ENCODE peak calls at places on chromosomes 13 and 19, in five cellular contexts. N, G, P, I and E are unnamed samples.

GRCh38 chr13:94382520-94382919 is 97.0 kb downstream of the DCT start:
- DNase-seq in N (no peak), P (no peak), G (no peak), I (no peak), E (no peak)

GRCh38 chr13:47168086-47168485 is 271.2 kb upstream of the HTR2A start:
- DNase-seq in N (no peak), P (no peak), I (no peak), G (no peak), E (no peak)

GRCh38 chr19:17281391-17282304 is at the start of gene ANKLE1:
- DNase-seq in P (no peak), G (no peak), I (peak), N (no peak), E (peak)

GRCh38 chr13:52933547-52934167 is 85.2 kb upstream of the PCDH8 start:
- DNase-seq in I (no peak), G (no peak), P (no peak), N (no peak), E (no peak)

GRCh38 chr13:95124959-95125358 is 176.3 kb downstream of the ABCC4 start:
- DNase-seq in I (no peak), G (no peak), N (no peak), P (no peak), E (no peak)

GRCh38 chr19:43407416-43408005 is 7.2 kb upstream of the TEX101 start:
- DNase-seq in I (no peak), G (no peak), N (no peak), P (no peak), E (no peak)

GRCh38 chr13:60583911-60584753 is 187.1 kb downstream of the TDRD3 start:
- DNase-seq in P (peak), G (no peak), I (no peak), N (no peak), E (peak)

GRCh38 chr13:32087955-32088747 is 56.6 kb downstream of the FRY start:
- DNase-seq in N (no peak), I (no peak), P (no peak), G (no peak), E (no peak)

GRCh38 chr19:50203281-50204080 is at the start of gene MYH14:
- DNase-seq in I (peak), G (peak), P (peak), N (peak), E (peak)

GRCh38 chr13:109919715-109920375 is 133.5 kb upstream of the IRS2 start:
- DNase-seq in N (no peak), I (no peak), P (no peak), G (no peak), E (no peak)

GRCh38 chr19:45097776-45098520 is 5.0 kb downstream of the PPP1R37 start:
- DNase-seq in N (peak), I (peak), G (peak), P (no peak), E (no peak)

GRCh38 chr13:24269803-24270202 is 39.6 kb upstream of the C1QTNF9 start:
- DNase-seq in G (no peak), N (no peak), P (no peak), I (no peak), E (no peak)

GRCh38 chr19:42216653-42217521 is 590 bp downstream of the DEDD2 start:
- DNase-seq in P (no peak), G (peak), N (peak), I (peak), E (peak)

GRCh38 chr13:40786568-40786996 is 2.8 kb upstream of the SLC25A15 start:
- DNase-seq in P (no peak), N (no peak), G (no peak), I (no peak), E (no peak)

GRCh38 chr19:54674021-54674617 is 11.3 kb downstream of the LILRB4 start:
- DNase-seq in G (no peak), N (peak), P (no peak), I (no peak), E (no peak)

GRCh38 chr13:26473571-26474230 is 83.8 kb upstream of the WASF3 start:
- DNase-seq in I (no peak), N (no peak), P (no peak), G (no peak), E (no peak)

GRCh38 chr19:11504502-11505031 is 1.1 kb downstream of the ZNF653 start:
- DNase-seq in P (no peak), N (no peak), I (no peak), G (no peak), E (no peak)

GRCh38 chr13:106714271-106714670 is 146.3 kb upstream of the ARGLU1 start:
- DNase-seq in N (no peak), G (no peak), I (no peak), P (no peak), E (no peak)

GRCh38 chr13:94233401-94233800 is 246.1 kb downstream of the DCT start:
- DNase-seq in N (peak), G (peak), I (no peak), P (peak), E (no peak)

GRCh38 chr19:41726493-41726892 is 18.1 kb downstream of the CEACAM5 start:
- DNase-seq in G (no peak), P (no peak), I (no peak), N (no peak), E (no peak)

GRCh38 chr13:83943530-83944279 is 61.4 kb upstream of the SLITRK1 start:
- DNase-seq in G (no peak), N (no peak), P (no peak), I (no peak), E (no peak)

GRCh38 chr19:53991224-53992113 is at the start of gene CACNG6:
- DNase-seq in I (no peak), P (no peak), G (no peak), N (peak), E (no peak)

GRCh38 chr19:624433-625109 is 8.8 kb downstream of the POLRMT start:
- DNase-seq in P (no peak), N (no peak), I (no peak), G (no peak), E (no peak)

GRCh38 chr19:623175-623916 is 10.0 kb downstream of the POLRMT start:
- DNase-seq in I (no peak), P (no peak), N (no peak), G (no peak), E (no peak)

GRCh38 chr19:625257-625656 is 8.1 kb downstream of the POLRMT start:
- DNase-seq in N (no peak), G (no peak), P (no peak), I (no peak), E (no peak)

GRCh38 chr19:622666-623065 is 10.7 kb downstream of the POLRMT start:
- DNase-seq in I (no peak), P (no peak), N (no peak), G (no peak), E (no peak)

DNA sequence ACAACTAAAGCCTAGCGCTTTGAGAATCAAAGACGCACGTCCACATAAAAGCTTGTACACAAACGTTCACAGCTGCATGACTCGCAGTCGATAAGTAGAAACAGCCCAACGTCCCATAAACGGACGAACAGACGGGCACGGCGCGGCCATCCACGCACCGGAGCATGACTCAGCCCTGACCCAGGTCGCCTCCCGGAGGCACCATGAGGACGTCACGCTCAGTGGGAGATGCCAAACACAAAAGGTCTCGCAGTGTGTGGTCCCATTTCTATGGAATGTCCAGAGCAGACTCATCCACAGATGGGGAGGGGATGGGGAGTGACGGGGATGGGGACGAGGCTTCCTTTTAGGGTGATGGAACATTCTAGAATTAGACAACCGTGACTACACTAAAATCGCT is 9.4 kb downstream of the POLRMT start:
- DNase-seq in I (no peak), P (peak), G (no peak), N (peak), E (no peak)
- TF ChIP-seq EP300 in I (no peak), P (peak), G (peak), N (peak), E (no peak)

DNA sequence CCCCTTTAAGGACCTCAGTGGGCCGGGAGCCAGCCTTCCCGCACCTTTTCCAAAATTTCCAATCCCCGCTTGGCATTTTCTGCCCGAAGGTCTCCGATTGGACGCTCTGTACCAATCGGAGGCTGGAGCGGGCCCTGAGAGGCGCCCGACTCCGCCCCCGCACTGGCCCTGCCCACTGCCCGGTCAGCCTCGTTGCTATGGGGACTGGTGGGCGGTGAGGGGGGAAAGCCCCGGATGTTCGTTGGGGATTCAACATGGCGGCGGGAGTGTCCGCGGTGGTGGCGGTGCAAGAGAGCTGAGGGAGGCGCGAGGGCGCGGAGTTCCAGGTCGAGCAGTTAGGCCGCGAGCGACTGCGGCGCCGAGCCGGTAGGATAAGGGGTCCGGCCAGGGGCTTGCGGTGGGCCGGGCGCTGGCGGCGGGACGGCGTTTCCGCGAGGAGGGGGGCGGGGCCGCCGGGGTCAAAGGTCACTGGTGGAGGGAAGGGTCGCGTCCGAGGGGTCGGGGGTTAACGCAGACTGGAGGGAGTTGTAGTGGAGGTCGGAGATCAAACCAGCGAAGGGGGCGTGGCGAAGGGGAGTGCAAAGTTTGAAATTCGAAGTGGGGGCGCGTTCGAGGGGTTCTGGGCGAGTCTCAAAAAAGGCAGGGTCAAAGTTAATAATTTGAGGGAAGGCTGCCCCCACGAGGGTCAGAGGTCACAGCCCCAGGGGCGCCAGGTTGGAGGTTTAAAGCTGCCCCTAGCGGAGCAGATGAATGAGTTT is at the start of gene PAK4:
- DNase-seq in I (peak), N (peak), P (peak), G (peak), E (peak)
- TF ChIP-seq POLR2A in I (peak), N (peak), P (peak), G (no peak), E (peak)

DNA sequence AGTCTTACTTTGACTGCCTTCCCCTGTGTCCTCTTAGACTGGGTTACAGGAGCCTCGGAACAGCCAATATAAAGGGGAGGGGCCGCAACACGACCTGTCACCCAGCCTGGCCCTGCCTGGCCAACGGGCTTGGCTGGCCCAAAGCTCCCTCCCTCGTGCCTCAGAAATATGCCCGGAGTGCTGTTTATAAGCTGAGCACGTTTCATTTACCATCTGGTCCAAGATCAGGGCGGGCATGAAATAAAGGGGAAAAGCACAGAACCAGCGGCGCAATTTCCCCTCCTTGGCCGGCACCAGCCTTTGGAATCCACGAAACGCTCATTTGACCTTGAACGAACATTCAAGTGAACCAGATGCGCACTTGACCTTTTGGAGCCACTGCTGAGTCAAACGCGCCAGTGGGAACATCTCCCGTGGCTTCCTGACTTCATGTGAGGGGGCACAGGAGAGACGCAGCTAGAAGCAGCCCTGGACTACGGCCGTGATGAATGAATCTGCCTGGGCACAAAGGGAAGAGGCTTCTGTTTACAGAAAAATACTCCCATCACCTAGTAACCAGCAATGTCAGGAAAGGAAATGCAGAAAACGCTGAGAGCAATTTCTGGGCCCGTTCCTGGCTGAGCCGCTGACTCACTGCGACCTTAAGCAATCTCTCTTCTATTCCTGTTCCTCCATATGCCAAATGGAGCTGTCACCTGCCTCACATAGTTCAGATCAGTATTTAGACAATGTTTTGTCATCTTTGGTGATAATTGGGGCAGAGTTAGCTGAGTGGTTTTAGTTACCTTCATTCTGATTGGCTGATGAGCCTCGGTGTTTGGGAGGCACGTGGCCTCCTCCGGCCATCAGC is 53.3 kb downstream of the RFX2 start:
- DNase-seq in G (peak), P (peak), N (peak), I (peak), E (peak)
- TF ChIP-seq EP300 in G (peak), P (peak), N (no peak), I (no peak), E (peak)

DNA sequence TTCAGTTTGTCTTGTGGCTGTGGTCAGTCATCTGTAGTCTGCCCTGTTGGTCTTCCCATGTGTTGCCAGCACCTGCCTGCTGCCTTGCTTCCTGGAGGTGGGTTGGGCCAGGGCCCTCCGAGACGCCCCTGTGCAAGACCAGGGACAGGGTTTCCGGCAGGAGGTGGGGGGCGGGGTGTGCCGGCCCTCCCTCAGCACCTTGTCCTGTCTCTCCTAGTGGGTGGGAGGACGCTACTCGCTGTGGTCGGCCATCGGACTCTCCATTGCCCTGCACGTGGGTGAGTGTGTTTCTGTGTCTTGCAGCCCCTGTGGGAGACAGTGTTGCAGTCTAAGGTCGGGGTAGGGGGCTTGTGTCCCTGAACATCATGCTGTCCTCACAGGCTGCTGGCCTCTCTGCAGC is 11.2 kb upstream of the PDCD2L start:
- DNase-seq in N (no peak), P (no peak), I (no peak), G (no peak), E (no peak)
- TF ChIP-seq POLR2A in N (no peak), P (no peak), I (no peak), G (no peak), E (no peak)

GRCh38 chr13:113820813-113821651 is 42.8 kb downstream of the GAS6 start:
- DNase-seq in I (peak), G (peak), N (peak), P (peak), E (peak)
- TF ChIP-seq EP300 in I (no peak), G (peak), N (no peak), P (no peak), E (no peak)

DNA sequence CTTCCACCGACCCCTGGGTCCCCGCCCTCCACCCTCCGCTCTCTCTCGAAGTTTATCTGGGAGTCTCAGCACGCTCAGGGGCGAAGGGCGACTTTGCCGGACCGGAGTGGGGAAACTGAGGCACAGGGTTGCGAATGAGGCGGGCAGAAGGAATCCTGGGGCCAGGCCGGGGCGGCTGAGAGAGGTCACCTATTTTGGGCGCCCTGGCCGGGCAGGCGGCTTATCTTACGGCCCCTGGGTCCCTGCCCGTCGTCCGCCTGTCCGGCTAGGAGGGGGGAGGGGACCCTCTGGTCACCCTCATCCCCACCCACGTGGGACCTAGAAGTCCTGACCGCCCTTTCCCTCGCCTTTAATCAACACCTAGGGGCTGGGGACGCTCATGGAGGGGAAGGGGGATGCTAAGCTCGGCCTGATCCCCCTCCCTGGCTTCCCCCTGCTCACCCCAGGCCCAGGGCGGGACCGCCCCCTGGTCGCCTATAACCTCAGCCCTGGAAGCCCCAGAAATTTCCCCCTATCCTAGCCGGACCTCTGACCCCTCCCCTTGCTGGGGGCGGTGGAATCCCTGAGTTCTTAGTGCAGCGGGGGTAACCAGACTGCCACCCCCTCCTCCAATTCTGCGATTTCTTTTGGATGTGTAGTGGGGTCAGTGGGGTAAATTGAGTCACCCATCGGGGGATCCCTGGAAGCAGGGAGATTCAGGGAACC is 556 bp downstream of the TRIP10 start:
- DNase-seq in P (no peak), G (no peak), I (no peak), N (peak), E (peak)
- TF ChIP-seq POLR2A in P (no peak), G (no peak), I (no peak), N (no peak), E (no peak)

DNA sequence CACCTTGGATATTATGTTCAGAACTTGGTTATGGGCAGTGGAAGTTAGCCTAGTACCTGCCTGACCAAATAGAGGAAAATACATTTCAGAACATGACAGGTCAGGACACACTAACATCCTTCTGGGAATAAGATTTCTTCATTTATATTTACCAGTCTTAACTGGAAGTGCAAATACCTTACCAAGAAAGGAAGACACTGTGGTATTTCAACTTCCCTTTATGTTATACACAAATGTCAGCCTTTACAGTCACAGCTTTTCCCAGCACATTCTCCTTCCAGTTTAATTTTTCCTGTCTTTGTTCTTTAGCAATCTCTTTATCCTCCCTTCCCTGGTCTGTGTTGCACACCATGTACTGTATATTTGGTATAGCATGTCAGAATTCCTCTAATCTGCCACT is 124.1 kb upstream of the STARD13 start:
- DNase-seq in P (no peak), G (no peak), I (no peak), N (no peak), E (no peak)
- TF ChIP-seq EP300 in P (no peak), G (peak), I (no peak), N (no peak), E (peak)

GRCh38 chr19:4871711-4872110 is 4.2 kb upstream of the PLIN3 start:
- DNase-seq in G (no peak), N (no peak), P (no peak), I (no peak), E (no peak)

GRCh38 chr19:4867534-4868285 is at the start of gene PLIN3:
- DNase-seq in P (peak), G (peak), N (peak), I (peak), E (peak)

GRCh38 chr19:4868286-4868834 is 893 bp upstream of the PLIN3 start:
- DNase-seq in N (no peak), I (no peak), G (no peak), P (no peak), E (no peak)

GRCh38 chr19:4870025-4870700 is 2.7 kb upstream of the PLIN3 start:
- DNase-seq in N (peak), G (no peak), I (peak), P (no peak), E (peak)

GRCh38 chr19:4866595-4867424 is 657 bp downstream of the PLIN3 start:
- DNase-seq in N (peak), P (peak), G (peak), I (peak), E (peak)
- TF ChIP-seq POLR2A in N (no peak), P (no peak), G (no peak), I (no peak), E (no peak)

DNA sequence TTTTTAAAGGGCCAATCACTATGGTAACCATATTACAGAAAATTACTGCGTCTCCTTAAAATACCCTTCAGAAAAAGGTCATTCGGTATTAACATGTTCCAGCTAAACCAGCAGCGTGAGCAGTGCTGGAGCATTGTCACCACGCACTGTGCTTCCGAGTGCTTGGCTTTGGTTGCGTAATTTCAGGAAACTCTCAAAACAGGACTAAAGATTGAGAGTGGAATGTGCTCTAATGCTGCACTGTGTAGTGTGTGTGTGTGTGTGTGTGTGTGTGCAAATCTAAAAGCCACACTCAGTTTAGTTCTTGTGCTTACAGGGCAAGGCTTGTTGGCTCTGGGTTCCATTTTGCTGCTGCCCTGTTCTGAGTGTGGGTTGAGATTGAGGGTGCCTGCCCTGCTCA is 50.8 kb downstream of the TEX29 start:
- DNase-seq in P (peak), N (no peak), G (no peak), I (no peak), E (no peak)
- TF ChIP-seq EP300 in P (no peak), N (no peak), G (no peak), I (no peak), E (no peak)